ENCODE peak calls at places on chromosome 18, in four cellular contexts. F is AG09309, Z is NCI-H2171, I is nephron progenitor cell. A is an unnamed sample.

GRCh38 chr18:27780061-27780740 is 396.7 kb downstream of the CDH2 start:
- DNase-seq in I (no peak), F (no peak), Z (no peak), A (no peak)

GRCh38 chr18:2411381-2411977 is 159.8 kb downstream of the METTL4 start:
- DNase-seq in F (no peak), I (no peak), Z (no peak), A (peak; percentile 5)

GRCh38 chr18:63199743-63200241 is 119.8 kb downstream of the BCL2 start:
- DNase-seq in F (no peak), Z (no peak), I (no peak), A (no peak)

GRCh38 chr18:78983530-78983929 is 3.9 kb downstream of the SALL3 start:
- DNase-seq in I (no peak), Z (no peak), F (no peak), A (no peak)

GRCh38 chr18:80246656-80247402 is 485 bp downstream of the PARD6G start:
- DNase-seq in F (no peak), Z (peak; percentile 22), I (peak; percentile 64), A (peak; percentile 10)

GRCh38 chr18:22829781-22830180 is 103.3 kb upstream of the RBBP8 start:
- DNase-seq in Z (no peak), I (no peak), F (no peak), A (no peak)

GRCh38 chr18:49769047-49769708 is 44.2 kb downstream of the ACAA2 start:
- DNase-seq in Z (no peak), F (no peak), I (no peak), A (no peak)

GRCh38 chr18:63451774-63452173 is 25.0 kb upstream of the SERPINB5 start:
- DNase-seq in I (no peak), F (no peak), Z (no peak), A (no peak)

GRCh38 chr18:13184396-13184795 is 34.2 kb upstream of the LDLRAD4 start:
- DNase-seq in F (no peak), Z (no peak), I (no peak), A (no peak)

GRCh38 chr18:11541179-11541578 is 68.2 kb upstream of the SLC35G4 start:
- DNase-seq in I (no peak), Z (no peak), F (no peak), A (no peak)

GRCh38 chr18:79458131-79458838 is 62.6 kb downstream of the NFATC1 start:
- DNase-seq in F (peak; percentile 32), Z (no peak), I (no peak), A (peak; percentile 74)

GRCh38 chr18:36593001-36593400 is 235.8 kb downstream of the TPGS2 start:
- DNase-seq in I (no peak), F (no peak), Z (no peak), A (no peak)